ENCODE peak calls at places on chromosomes 2 and 18, in six cellular contexts. J is SHP77, Y is sciatic nerve, Q is T-helper 22 cell, R is GOT3, P is substantia nigra. F is an unnamed sample.
A peak's percentile ranks its signal among the peaks of the same experiment; 100 is the strongest.

GRCh38 chr2:174846941-174847938 is 83.0 kb upstream of the CHRNA1 start:
- DNase-seq in P (no peak), Y (no peak), J (no peak), Q (no peak), R (no peak), F (no peak)

GRCh38 chr2:114283774-114284173 is 158.7 kb upstream of the DPP10 start:
- DNase-seq in Q (no peak), Y (no peak), P (no peak), R (no peak), J (no peak), F (no peak)

GRCh38 chr2:204018717-204019116 is 82.2 kb downstream of the ICOS start:
- DNase-seq in Q (no peak), P (no peak), J (no peak), Y (no peak), R (no peak), F (no peak)

GRCh38 chr2:240363718-240364581 is 71.5 kb upstream of the GPC1 start:
- DNase-seq in R (no peak), Y (no peak), J (no peak), Q (no peak), P (no peak), F (no peak)

GRCh38 chr2:153043385-153043784 is 325.0 kb downstream of the ARL6IP6 start:
- DNase-seq in R (no peak), P (no peak), Q (no peak), J (no peak), Y (no peak), F (no peak)

GRCh38 chr2:179106342-179107178 is 56.6 kb upstream of the CCDC141 start:
- DNase-seq in P (no peak), R (no peak), J (peak; percentile 75), Y (no peak), Q (no peak), F (no peak)

GRCh38 chr18:35581555-35582309 is at the start of gene GALNT1:
- DNase-seq in P (no peak), Q (no peak), R (no peak), Y (peak; percentile 63), J (no peak), F (no peak)

GRCh38 chr18:812673-813404 is 797 bp upstream of the YES1 start:
- DNase-seq in Q (peak; percentile 54), Y (peak; percentile 79), J (peak; percentile 48), P (no peak), R (no peak), F (peak; percentile 73)

GRCh38 chr2:236745420-236746210 is 176.0 kb downstream of the ACKR3 start:
- DNase-seq in J (no peak), R (no peak), P (no peak), Q (no peak), Y (no peak), F (peak; percentile 86)

GRCh38 chr2:71575966-71576365 is 122.6 kb downstream of the DYSF start:
- DNase-seq in Q (no peak), Y (no peak), R (no peak), P (no peak), J (no peak), F (no peak)

GRCh38 chr18:48924621-48925601 is 25.9 kb downstream of the SMAD7 start:
- DNase-seq in Q (no peak), P (no peak), J (no peak), Y (no peak), R (no peak), F (no peak)

GRCh38 chr2:236061899-236062298 is 106.3 kb downstream of the GBX2 start:
- DNase-seq in P (no peak), Y (no peak), R (no peak), Q (no peak), J (no peak), F (no peak)

GRCh38 chr2:49943944-49944803 is 789.9 kb upstream of the FSHR start:
- DNase-seq in P (no peak), J (no peak), Y (no peak), Q (no peak), R (no peak), F (no peak)

GRCh38 chr2:191410646-191411436 is 165.6 kb downstream of the MYO1B start:
- DNase-seq in P (no peak), J (no peak), Q (no peak), Y (no peak), R (no peak), F (no peak)

GRCh38 chr2:25505630-25506029 is 163.9 kb upstream of the DNMT3A start:
- DNase-seq in R (no peak), J (no peak), Y (no peak), Q (no peak), P (no peak), F (no peak)

GRCh38 chr2:73176205-73176880 is 26.0 kb upstream of the NOTO start:
- DNase-seq in Y (peak; percentile 61), R (no peak), P (no peak), J (no peak), Q (no peak), F (no peak)

GRCh38 chr2:63888490-63889402 is 47.0 kb downstream of the UGP2 start:
- DNase-seq in R (no peak), P (no peak), Y (no peak), J (peak; percentile 17), Q (no peak), F (no peak)

GRCh38 chr2:188773075-188773474 is 201.1 kb upstream of the COL3A1 start:
- DNase-seq in R (no peak), J (peak; percentile 36), P (no peak), Q (no peak), Y (no peak), F (no peak)

GRCh38 chr2:232581725-232582124 is 31.2 kb downstream of the EIF4E2 start:
- DNase-seq in J (no peak), Y (no peak), R (no peak), P (no peak), Q (no peak), F (no peak)

GRCh38 chr2:238090887-238091286 is 9.3 kb upstream of the ESPNL start:
- DNase-seq in Y (no peak), R (no peak), P (no peak), Q (no peak), J (no peak), F (peak; percentile 19)

F was measured in RWPE2.